ENCODE peak calls at places on chromosomes 4 and X, in ten cellular contexts. One of them, this sample, is unnamed.

GRCh38 chrX:103439161-103439560 is 62.8 kb downstream of the BEX3 start:
- DNase-seq in lower lobe of right lung: no peak
- DNase-seq in endothelial cell of umbilical vein: no peak
- DNase-seq in body of pancreas: no peak
- DNase-seq in tibial nerve: no peak
- DNase-seq in AG09309: no peak
- DNase-seq in AG04450: no peak
- DNase-seq in epithelial cell of esophagus: no peak
- DNase-seq in breast epithelium: no peak
- DNase-seq in pancreas: no peak
- DNase-seq in this sample: no peak

GRCh38 chr4:114654607-114655006 is 56.0 kb downstream of the UGT8 start:
- DNase-seq in AG09309: no peak
- DNase-seq in endothelial cell of umbilical vein: no peak
- DNase-seq in body of pancreas: peak; percentile 6
- DNase-seq in epithelial cell of esophagus: no peak
- DNase-seq in tibial nerve: no peak
- DNase-seq in pancreas: no peak
- DNase-seq in AG04450: no peak
- DNase-seq in breast epithelium: no peak
- DNase-seq in lower lobe of right lung: no peak
- DNase-seq in this sample: no peak

GRCh38 chr4:7328913-7329638 is 105.7 kb downstream of the PSAPL1 start:
- DNase-seq in body of pancreas: no peak
- DNase-seq in AG04450: peak; percentile 8
- DNase-seq in epithelial cell of esophagus: no peak
- DNase-seq in lower lobe of right lung: peak; percentile 71
- DNase-seq in endothelial cell of umbilical vein: peak; percentile 6
- DNase-seq in breast epithelium: no peak
- DNase-seq in pancreas: no peak
- DNase-seq in AG09309: peak; percentile 43
- DNase-seq in tibial nerve: no peak
- DNase-seq in this sample: no peak

GRCh38 chr4:177047851-177048174 is 255.1 kb upstream of the VEGFC start:
- DNase-seq in endothelial cell of umbilical vein: no peak
- DNase-seq in body of pancreas: no peak
- DNase-seq in lower lobe of right lung: no peak
- DNase-seq in AG09309: peak; percentile 16
- DNase-seq in tibial nerve: no peak
- DNase-seq in epithelial cell of esophagus: no peak
- DNase-seq in breast epithelium: no peak
- DNase-seq in pancreas: no peak
- DNase-seq in AG04450: no peak
- DNase-seq in this sample: no peak

GRCh38 chrX:41095962-41096955 is 11.0 kb downstream of the USP9X start:
- DNase-seq in tibial nerve: no peak
- DNase-seq in endothelial cell of umbilical vein: no peak
- DNase-seq in lower lobe of right lung: peak; percentile 46
- DNase-seq in body of pancreas: no peak
- DNase-seq in AG04450: no peak
- DNase-seq in AG09309: no peak
- DNase-seq in pancreas: no peak
- DNase-seq in breast epithelium: no peak
- DNase-seq in epithelial cell of esophagus: no peak
- DNase-seq in this sample: no peak

GRCh38 chr4:189792819-189793618 is 147.7 kb upstream of the FRG1 start:
- DNase-seq in tibial nerve: peak; percentile 35
- DNase-seq in AG09309: peak; percentile 11
- DNase-seq in epithelial cell of esophagus: peak; percentile 70
- DNase-seq in endothelial cell of umbilical vein: peak; percentile 1
- DNase-seq in body of pancreas: peak; percentile 68
- DNase-seq in AG04450: peak; percentile 13
- DNase-seq in pancreas: peak; percentile 41
- DNase-seq in lower lobe of right lung: peak; percentile 61
- DNase-seq in breast epithelium: peak; percentile 73
- DNase-seq in this sample: peak; percentile 83

GRCh38 chrX:96004386-96004785 is 680.3 kb upstream of the DIAPH2 start:
- DNase-seq in tibial nerve: no peak
- DNase-seq in body of pancreas: no peak
- DNase-seq in breast epithelium: no peak
- DNase-seq in pancreas: no peak
- DNase-seq in lower lobe of right lung: no peak
- DNase-seq in AG09309: no peak
- DNase-seq in AG04450: peak; percentile 38
- DNase-seq in epithelial cell of esophagus: peak; percentile 76
- DNase-seq in endothelial cell of umbilical vein: peak; percentile 84
- DNase-seq in this sample: no peak

GRCh38 chrX:49155243-49155899 is 7.2 kb upstream of the MAGIX start:
- DNase-seq in endothelial cell of umbilical vein: peak; percentile 59
- DNase-seq in AG04450: no peak
- DNase-seq in lower lobe of right lung: no peak
- DNase-seq in body of pancreas: peak; percentile 62
- DNase-seq in breast epithelium: no peak
- DNase-seq in pancreas: no peak
- DNase-seq in epithelial cell of esophagus: peak; percentile 84
- DNase-seq in tibial nerve: no peak
- DNase-seq in AG09309: no peak
- DNase-seq in this sample: no peak

GRCh38 chr4:105550641-105551040 is 1.8 kb upstream of the ARHGEF38 start:
- DNase-seq in breast epithelium: no peak
- DNase-seq in epithelial cell of esophagus: peak; percentile 42
- DNase-seq in AG09309: no peak
- DNase-seq in lower lobe of right lung: no peak
- DNase-seq in tibial nerve: no peak
- DNase-seq in AG04450: no peak
- DNase-seq in endothelial cell of umbilical vein: no peak
- DNase-seq in body of pancreas: no peak
- DNase-seq in pancreas: no peak
- DNase-seq in this sample: no peak

GRCh38 chrX:39195156-39195555 is 393.9 kb downstream of the MID1IP1 start:
- DNase-seq in endothelial cell of umbilical vein: no peak
- DNase-seq in lower lobe of right lung: no peak
- DNase-seq in breast epithelium: no peak
- DNase-seq in epithelial cell of esophagus: no peak
- DNase-seq in AG09309: no peak
- DNase-seq in pancreas: peak; percentile 30
- DNase-seq in AG04450: no peak
- DNase-seq in body of pancreas: peak; percentile 15
- DNase-seq in tibial nerve: no peak
- DNase-seq in this sample: no peak

GRCh38 chr4:176792348-176793059 is at the start of gene VEGFC:
- DNase-seq in tibial nerve: no peak
- DNase-seq in epithelial cell of esophagus: peak; percentile 84
- DNase-seq in lower lobe of right lung: peak; percentile 66
- DNase-seq in breast epithelium: peak; percentile 63
- DNase-seq in AG09309: no peak
- DNase-seq in endothelial cell of umbilical vein: peak; percentile 69
- DNase-seq in body of pancreas: peak; percentile 42
- DNase-seq in pancreas: peak; percentile 13
- DNase-seq in AG04450: no peak
- DNase-seq in this sample: peak; percentile 73

GRCh38 chrX:261167-261857 is 19.9 kb upstream of the PLCXD1 start:
- DNase-seq in breast epithelium: no peak
- DNase-seq in pancreas: no peak
- DNase-seq in AG04450: no peak
- DNase-seq in AG09309: no peak
- DNase-seq in lower lobe of right lung: peak; percentile 46
- DNase-seq in tibial nerve: no peak
- DNase-seq in body of pancreas: peak; percentile 38
- DNase-seq in epithelial cell of esophagus: peak; percentile 83
- DNase-seq in endothelial cell of umbilical vein: no peak
- DNase-seq in this sample: peak; percentile 74
- TF ChIP-seq CTCF in breast epithelium: no peak
- TF ChIP-seq CTCF in pancreas: no peak
- TF ChIP-seq CTCF in AG04450: no peak
- TF ChIP-seq CTCF in AG09309: no peak
- TF ChIP-seq CTCF in lower lobe of right lung: no peak
- TF ChIP-seq CTCF in tibial nerve: no peak
- TF ChIP-seq CTCF in body of pancreas: no peak
- TF ChIP-seq CTCF in epithelial cell of esophagus: no peak
- TF ChIP-seq CTCF in endothelial cell of umbilical vein: no peak
- TF ChIP-seq CTCF in this sample: no peak

GRCh38 chrX:9532349-9532748 is 67.5 kb downstream of the TBL1X start:
- DNase-seq in pancreas: peak; percentile 5
- DNase-seq in breast epithelium: no peak
- DNase-seq in tibial nerve: no peak
- DNase-seq in AG09309: no peak
- DNase-seq in body of pancreas: no peak
- DNase-seq in lower lobe of right lung: no peak
- DNase-seq in endothelial cell of umbilical vein: no peak
- DNase-seq in epithelial cell of esophagus: no peak
- DNase-seq in AG04450: no peak
- DNase-seq in this sample: no peak

GRCh38 chrX:9533611-9534010 is 68.8 kb downstream of the TBL1X start:
- DNase-seq in lower lobe of right lung: no peak
- DNase-seq in breast epithelium: no peak
- DNase-seq in endothelial cell of umbilical vein: no peak
- DNase-seq in body of pancreas: no peak
- DNase-seq in pancreas: no peak
- DNase-seq in AG09309: no peak
- DNase-seq in epithelial cell of esophagus: no peak
- DNase-seq in AG04450: no peak
- DNase-seq in tibial nerve: no peak
- DNase-seq in this sample: no peak

GRCh38 chrX:9529223-9529622 is 64.4 kb downstream of the TBL1X start:
- DNase-seq in body of pancreas: no peak
- DNase-seq in AG04450: no peak
- DNase-seq in pancreas: no peak
- DNase-seq in lower lobe of right lung: no peak
- DNase-seq in epithelial cell of esophagus: no peak
- DNase-seq in tibial nerve: no peak
- DNase-seq in AG09309: no peak
- DNase-seq in endothelial cell of umbilical vein: no peak
- DNase-seq in breast epithelium: no peak
- DNase-seq in this sample: no peak

GRCh38 chrX:9528498-9528897 is 63.6 kb downstream of the TBL1X start:
- DNase-seq in AG04450: no peak
- DNase-seq in body of pancreas: no peak
- DNase-seq in endothelial cell of umbilical vein: no peak
- DNase-seq in AG09309: no peak
- DNase-seq in lower lobe of right lung: no peak
- DNase-seq in breast epithelium: no peak
- DNase-seq in epithelial cell of esophagus: no peak
- DNase-seq in pancreas: no peak
- DNase-seq in tibial nerve: no peak
- DNase-seq in this sample: no peak

DNA sequence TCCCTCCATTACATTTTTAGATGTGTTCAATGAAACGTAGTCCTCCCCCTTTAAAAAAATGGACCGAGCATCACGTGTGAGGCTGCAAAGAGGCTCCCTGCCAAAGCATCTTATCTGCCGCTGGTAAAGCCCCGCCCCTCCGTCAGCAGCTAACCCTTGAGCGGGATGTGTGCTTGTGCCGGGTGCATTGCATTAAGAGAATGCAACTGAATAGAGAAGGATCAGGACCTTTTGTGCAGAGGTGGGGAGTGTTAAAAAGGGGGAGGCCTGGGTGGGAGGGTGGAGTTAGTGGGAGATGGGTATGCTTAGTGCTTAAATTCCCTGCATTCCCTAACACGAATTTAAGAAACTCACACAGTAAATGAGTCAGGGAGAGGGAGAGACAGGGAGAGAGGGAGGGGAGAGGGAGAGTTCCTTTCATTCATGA is 66.0 kb downstream of the TBL1X start:
- DNase-seq in pancreas: peak; percentile 55
- DNase-seq in tibial nerve: peak; percentile 24
- DNase-seq in breast epithelium: no peak
- DNase-seq in lower lobe of right lung: peak; percentile 66
- DNase-seq in body of pancreas: peak; percentile 78
- DNase-seq in endothelial cell of umbilical vein: peak; percentile 68
- DNase-seq in AG09309: peak; percentile 79
- DNase-seq in AG04450: peak; percentile 55
- DNase-seq in epithelial cell of esophagus: peak; percentile 25
- DNase-seq in this sample: peak; percentile 90
- H3K4me3 ChIP-seq in pancreas: no peak overlapping the region
- H3K4me3 ChIP-seq in tibial nerve: no peak overlapping the region
- H3K4me3 ChIP-seq in breast epithelium: no peak overlapping the region
- H3K4me3 ChIP-seq in lower lobe of right lung: no peak overlapping the region
- H3K4me3 ChIP-seq in body of pancreas: no peak overlapping the region
- H3K4me3 ChIP-seq in endothelial cell of umbilical vein: no peak overlapping the region
- H3K4me3 ChIP-seq in AG09309: no peak overlapping the region
- H3K4me3 ChIP-seq in AG04450: peak overlapping the region; percentile 29
- H3K4me3 ChIP-seq in epithelial cell of esophagus: no peak overlapping the region
- H3K4me3 ChIP-seq in this sample: no peak overlapping the region

GRCh38 chrX:130974323-130974722 is 71.3 kb upstream of the ENOX2 start:
- DNase-seq in AG09309: no peak
- DNase-seq in tibial nerve: no peak
- DNase-seq in AG04450: no peak
- DNase-seq in lower lobe of right lung: no peak
- DNase-seq in body of pancreas: no peak
- DNase-seq in breast epithelium: no peak
- DNase-seq in endothelial cell of umbilical vein: no peak
- DNase-seq in epithelial cell of esophagus: peak; percentile 49
- DNase-seq in pancreas: no peak
- DNase-seq in this sample: no peak

GRCh38 chrX:130981836-130982235 is 76.3 kb upstream of the ARHGAP36 start:
- DNase-seq in endothelial cell of umbilical vein: peak; percentile 77
- DNase-seq in AG09309: no peak
- DNase-seq in tibial nerve: no peak
- DNase-seq in epithelial cell of esophagus: no peak
- DNase-seq in lower lobe of right lung: no peak
- DNase-seq in body of pancreas: no peak
- DNase-seq in breast epithelium: no peak
- DNase-seq in AG04450: no peak
- DNase-seq in pancreas: no peak
- DNase-seq in this sample: no peak

GRCh38 chrX:130975947-130976346 is 72.9 kb upstream of the ENOX2 start:
- DNase-seq in breast epithelium: no peak
- DNase-seq in AG09309: peak; percentile 5
- DNase-seq in lower lobe of right lung: no peak
- DNase-seq in AG04450: peak; percentile 0
- DNase-seq in endothelial cell of umbilical vein: peak; percentile 60
- DNase-seq in body of pancreas: peak; percentile 50
- DNase-seq in epithelial cell of esophagus: peak; percentile 57
- DNase-seq in tibial nerve: no peak
- DNase-seq in pancreas: peak; percentile 2
- DNase-seq in this sample: no peak
- TF ChIP-seq CTCF in breast epithelium: no peak
- TF ChIP-seq CTCF in AG09309: peak; percentile 67
- TF ChIP-seq CTCF in lower lobe of right lung: peak; percentile 31
- TF ChIP-seq CTCF in AG04450: peak; percentile 52
- TF ChIP-seq CTCF in endothelial cell of umbilical vein: peak; percentile 26
- TF ChIP-seq CTCF in body of pancreas: peak; percentile 30
- TF ChIP-seq CTCF in epithelial cell of esophagus: peak; percentile 63
- TF ChIP-seq CTCF in tibial nerve: peak; percentile 48
- TF ChIP-seq CTCF in pancreas: peak; percentile 32
- TF ChIP-seq CTCF in this sample: peak; percentile 28

GRCh38 chrX:77893713-77894112 is 1.5 kb downstream of the MAGT1 start:
- DNase-seq in epithelial cell of esophagus: no peak
- DNase-seq in body of pancreas: no peak
- DNase-seq in pancreas: no peak
- DNase-seq in AG04450: no peak
- DNase-seq in tibial nerve: no peak
- DNase-seq in endothelial cell of umbilical vein: no peak
- DNase-seq in AG09309: no peak
- DNase-seq in lower lobe of right lung: no peak
- DNase-seq in breast epithelium: no peak
- DNase-seq in this sample: no peak
- H3K4me3 ChIP-seq in epithelial cell of esophagus: peak overlapping the region; percentile 86
- H3K4me3 ChIP-seq in body of pancreas: no peak overlapping the region
- H3K4me3 ChIP-seq in pancreas: no peak overlapping the region
- H3K4me3 ChIP-seq in AG04450: peak overlapping the region; percentile 15
- H3K4me3 ChIP-seq in tibial nerve: no peak overlapping the region
- H3K4me3 ChIP-seq in endothelial cell of umbilical vein: no peak overlapping the region
- H3K4me3 ChIP-seq in AG09309: no peak overlapping the region
- H3K4me3 ChIP-seq in lower lobe of right lung: peak overlapping the region; percentile 70
- H3K4me3 ChIP-seq in breast epithelium: peak overlapping the region; percentile 64
- H3K4me3 ChIP-seq in this sample: no peak overlapping the region

This sample was measured in spleen.